ENCODE peak calls at places on chromosomes 2 and 18, in seven cellular contexts. One of them, this sample, is unnamed.

GRCh38 chr18:77250926-77251729 is 1.5 kb downstream of the GALR1 start:
- DNase-seq in foreskin keratinocyte: no peak
- DNase-seq in CD8-positive, alpha-beta T cell: no peak
- DNase-seq in H9: peak; percentile 64
- DNase-seq in brain microvascular endothelial cell: no peak
- DNase-seq in upper lobe of right lung: no peak
- DNase-seq in body of pancreas: no peak
- DNase-seq in this sample: no peak

GRCh38 chr2:50401772-50402653 is 629.9 kb downstream of the NRXN1 start:
- DNase-seq in foreskin keratinocyte: no peak
- DNase-seq in CD8-positive, alpha-beta T cell: no peak
- DNase-seq in H9: peak; percentile 61
- DNase-seq in brain microvascular endothelial cell: peak; percentile 68
- DNase-seq in upper lobe of right lung: no peak
- DNase-seq in body of pancreas: peak; percentile 59
- DNase-seq in this sample: peak; percentile 6

GRCh38 chr2:230893881-230894781 is 29.4 kb downstream of the ITM2C start:
- DNase-seq in foreskin keratinocyte: no peak
- DNase-seq in CD8-positive, alpha-beta T cell: peak; percentile 27
- DNase-seq in H9: no peak
- DNase-seq in brain microvascular endothelial cell: no peak
- DNase-seq in upper lobe of right lung: peak; percentile 40
- DNase-seq in body of pancreas: peak; percentile 6
- DNase-seq in this sample: no peak

GRCh38 chr2:42810971-42811865 is 18.8 kb upstream of the HAAO start:
- DNase-seq in foreskin keratinocyte: no peak
- DNase-seq in CD8-positive, alpha-beta T cell: peak; percentile 56
- DNase-seq in H9: peak; percentile 78
- DNase-seq in brain microvascular endothelial cell: peak; percentile 15
- DNase-seq in upper lobe of right lung: peak; percentile 75
- DNase-seq in body of pancreas: peak; percentile 35
- DNase-seq in this sample: no peak

GRCh38 chr2:25960396-25960795 is 21.9 kb downstream of the KIF3C start:
- DNase-seq in foreskin keratinocyte: no peak
- DNase-seq in CD8-positive, alpha-beta T cell: no peak
- DNase-seq in H9: no peak
- DNase-seq in brain microvascular endothelial cell: no peak
- DNase-seq in upper lobe of right lung: no peak
- DNase-seq in body of pancreas: no peak
- DNase-seq in this sample: no peak

GRCh38 chr2:99600929-99601680 is 111.3 kb upstream of the REV1 start:
- DNase-seq in foreskin keratinocyte: no peak
- DNase-seq in CD8-positive, alpha-beta T cell: no peak
- DNase-seq in H9: peak; percentile 46
- DNase-seq in brain microvascular endothelial cell: peak; percentile 16
- DNase-seq in upper lobe of right lung: no peak
- DNase-seq in body of pancreas: no peak
- DNase-seq in this sample: no peak

GRCh38 chr2:237774811-237775553 is 23.6 kb upstream of the RBM44 start:
- DNase-seq in foreskin keratinocyte: no peak
- DNase-seq in CD8-positive, alpha-beta T cell: peak; percentile 33
- DNase-seq in H9: peak; percentile 70
- DNase-seq in brain microvascular endothelial cell: peak; percentile 57
- DNase-seq in upper lobe of right lung: no peak
- DNase-seq in body of pancreas: peak; percentile 63
- DNase-seq in this sample: no peak

GRCh38 chr18:24918257-24918656 is 433.7 kb downstream of the ZNF521 start:
- DNase-seq in foreskin keratinocyte: no peak
- DNase-seq in CD8-positive, alpha-beta T cell: no peak
- DNase-seq in H9: no peak
- DNase-seq in brain microvascular endothelial cell: no peak
- DNase-seq in upper lobe of right lung: no peak
- DNase-seq in body of pancreas: no peak
- DNase-seq in this sample: no peak

GRCh38 chr2:239790313-239790712 is 234.8 kb downstream of the NDUFA10 start:
- DNase-seq in foreskin keratinocyte: no peak
- DNase-seq in CD8-positive, alpha-beta T cell: no peak
- DNase-seq in H9: peak; percentile 18
- DNase-seq in brain microvascular endothelial cell: no peak
- DNase-seq in upper lobe of right lung: no peak
- DNase-seq in body of pancreas: no peak
- DNase-seq in this sample: no peak

GRCh38 chr18:37564796-37565137 is 831 bp downstream of the CELF4 start:
- DNase-seq in foreskin keratinocyte: peak; percentile 4
- DNase-seq in CD8-positive, alpha-beta T cell: no peak
- DNase-seq in H9: peak; percentile 82
- DNase-seq in brain microvascular endothelial cell: peak; percentile 20
- DNase-seq in upper lobe of right lung: peak; percentile 75
- DNase-seq in body of pancreas: peak; percentile 72
- DNase-seq in this sample: no peak

GRCh38 chr2:218396688-218397501 is 2.8 kb upstream of the CTDSP1 start:
- DNase-seq in foreskin keratinocyte: peak; percentile 42
- DNase-seq in CD8-positive, alpha-beta T cell: peak; percentile 83
- DNase-seq in H9: peak; percentile 55
- DNase-seq in brain microvascular endothelial cell: peak; percentile 46
- DNase-seq in upper lobe of right lung: peak; percentile 91
- DNase-seq in body of pancreas: peak; percentile 75
- DNase-seq in this sample: peak; percentile 20

GRCh38 chr18:3652380-3653262 is 202.6 kb downstream of the TGIF1 start:
- DNase-seq in foreskin keratinocyte: peak; percentile 99
- DNase-seq in CD8-positive, alpha-beta T cell: no peak
- DNase-seq in H9: peak; percentile 49
- DNase-seq in brain microvascular endothelial cell: peak; percentile 99
- DNase-seq in upper lobe of right lung: no peak
- DNase-seq in body of pancreas: no peak
- DNase-seq in this sample: peak; percentile 99

GRCh38 chr2:213848631-213849030 is 562.2 kb upstream of the VWC2L start:
- DNase-seq in foreskin keratinocyte: no peak
- DNase-seq in CD8-positive, alpha-beta T cell: no peak
- DNase-seq in H9: no peak
- DNase-seq in brain microvascular endothelial cell: no peak
- DNase-seq in upper lobe of right lung: no peak
- DNase-seq in body of pancreas: no peak
- DNase-seq in this sample: no peak

GRCh38 chr2:74648009-74648443 is at the start of gene M1AP:
- DNase-seq in foreskin keratinocyte: peak; percentile 15
- DNase-seq in CD8-positive, alpha-beta T cell: no peak
- DNase-seq in H9: peak; percentile 81
- DNase-seq in brain microvascular endothelial cell: no peak
- DNase-seq in upper lobe of right lung: no peak
- DNase-seq in body of pancreas: no peak
- DNase-seq in this sample: no peak

GRCh38 chr18:32777049-32777448 is 4.2 kb upstream of the KLHL14 start:
- DNase-seq in foreskin keratinocyte: peak; percentile 5
- DNase-seq in CD8-positive, alpha-beta T cell: no peak
- DNase-seq in H9: no peak
- DNase-seq in brain microvascular endothelial cell: no peak
- DNase-seq in upper lobe of right lung: no peak
- DNase-seq in body of pancreas: no peak
- DNase-seq in this sample: no peak

GRCh38 chr2:128028668-128029054 is 802 bp upstream of the SAP130 start:
- DNase-seq in foreskin keratinocyte: no peak
- DNase-seq in CD8-positive, alpha-beta T cell: no peak
- DNase-seq in H9: no peak
- DNase-seq in brain microvascular endothelial cell: no peak
- DNase-seq in upper lobe of right lung: no peak
- DNase-seq in body of pancreas: no peak
- DNase-seq in this sample: no peak

GRCh38 chr2:15729001-15729400 is 137.3 kb downstream of the DDX1 start:
- DNase-seq in foreskin keratinocyte: no peak
- DNase-seq in CD8-positive, alpha-beta T cell: no peak
- DNase-seq in H9: no peak
- DNase-seq in brain microvascular endothelial cell: no peak
- DNase-seq in upper lobe of right lung: no peak
- DNase-seq in body of pancreas: no peak
- DNase-seq in this sample: no peak

GRCh38 chr2:224133387-224133786 is 94.3 kb upstream of the SERPINE2 start:
- DNase-seq in foreskin keratinocyte: no peak
- DNase-seq in CD8-positive, alpha-beta T cell: no peak
- DNase-seq in H9: no peak
- DNase-seq in brain microvascular endothelial cell: no peak
- DNase-seq in upper lobe of right lung: no peak
- DNase-seq in body of pancreas: no peak
- DNase-seq in this sample: no peak

GRCh38 chr18:45793295-45793965 is 32.0 kb upstream of the SIGLEC15 start:
- DNase-seq in foreskin keratinocyte: peak; percentile 97
- DNase-seq in CD8-positive, alpha-beta T cell: no peak
- DNase-seq in H9: no peak
- DNase-seq in brain microvascular endothelial cell: peak; percentile 68
- DNase-seq in upper lobe of right lung: no peak
- DNase-seq in body of pancreas: no peak
- DNase-seq in this sample: peak; percentile 96

GRCh38 chr2:121197369-121198091 is 87.5 kb downstream of the TFCP2L1 start:
- DNase-seq in foreskin keratinocyte: peak; percentile 47
- DNase-seq in CD8-positive, alpha-beta T cell: no peak
- DNase-seq in H9: no peak
- DNase-seq in brain microvascular endothelial cell: peak; percentile 72
- DNase-seq in upper lobe of right lung: peak; percentile 95
- DNase-seq in body of pancreas: peak; percentile 26
- DNase-seq in this sample: peak; percentile 70

GRCh38 chr2:167783266-167784070 is 463.9 kb downstream of the STK39 start:
- DNase-seq in foreskin keratinocyte: no peak
- DNase-seq in CD8-positive, alpha-beta T cell: no peak
- DNase-seq in H9: no peak
- DNase-seq in brain microvascular endothelial cell: peak; percentile 12
- DNase-seq in upper lobe of right lung: no peak
- DNase-seq in body of pancreas: no peak
- DNase-seq in this sample: no peak

GRCh38 chr2:31107588-31108300 is 30.5 kb downstream of the GALNT14 start:
- DNase-seq in foreskin keratinocyte: no peak
- DNase-seq in CD8-positive, alpha-beta T cell: no peak
- DNase-seq in H9: no peak
- DNase-seq in brain microvascular endothelial cell: peak; percentile 24
- DNase-seq in upper lobe of right lung: no peak
- DNase-seq in body of pancreas: no peak
- DNase-seq in this sample: no peak

GRCh38 chr2:6310186-6310909 is 555.4 kb downstream of the CMPK2 start:
- DNase-seq in foreskin keratinocyte: no peak
- DNase-seq in CD8-positive, alpha-beta T cell: no peak
- DNase-seq in H9: no peak
- DNase-seq in brain microvascular endothelial cell: no peak
- DNase-seq in upper lobe of right lung: no peak
- DNase-seq in body of pancreas: no peak
- DNase-seq in this sample: no peak

GRCh38 chr18:35564795-35565453 is 16.6 kb upstream of the GALNT1 start:
- DNase-seq in foreskin keratinocyte: no peak
- DNase-seq in CD8-positive, alpha-beta T cell: no peak
- DNase-seq in H9: no peak
- DNase-seq in brain microvascular endothelial cell: no peak
- DNase-seq in upper lobe of right lung: no peak
- DNase-seq in body of pancreas: no peak
- DNase-seq in this sample: no peak

DNA sequence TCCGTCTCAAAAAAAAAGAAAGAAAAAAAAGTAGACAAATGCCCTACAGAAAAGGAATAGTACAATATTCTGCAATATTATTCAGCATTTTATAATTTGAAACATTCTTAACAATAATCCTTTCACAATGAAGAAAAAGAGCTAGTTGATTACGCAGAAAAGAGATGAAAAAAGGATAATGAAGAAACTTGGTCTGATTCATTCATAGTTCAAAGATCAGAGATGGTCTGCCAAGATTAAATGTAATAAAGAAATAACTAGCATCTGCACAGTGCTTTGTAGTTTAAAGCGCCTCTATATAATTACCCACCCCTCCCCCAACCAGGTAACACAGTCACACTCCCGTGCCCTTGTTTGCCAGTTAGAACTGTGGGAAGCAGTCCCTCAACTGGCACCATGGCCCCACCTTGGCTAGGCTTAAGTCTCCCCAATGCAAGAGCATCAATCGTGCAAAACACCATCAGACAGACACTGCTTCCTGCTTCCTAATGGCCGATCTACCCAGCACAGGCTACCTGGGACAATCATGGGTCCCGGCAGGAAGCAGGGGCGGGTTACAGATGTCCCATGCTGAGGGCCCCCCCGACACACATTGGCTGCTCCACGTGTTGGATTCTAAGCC is 11.6 kb downstream of the ADCY3 start:
- DNase-seq in foreskin keratinocyte: no peak
- DNase-seq in CD8-positive, alpha-beta T cell: no peak
- DNase-seq in H9: no peak
- DNase-seq in brain microvascular endothelial cell: no peak
- DNase-seq in upper lobe of right lung: no peak
- DNase-seq in body of pancreas: no peak
- DNase-seq in this sample: no peak
- H3K27ac ChIP-seq in foreskin keratinocyte: no peak overlapping the region
- H3K27ac ChIP-seq in CD8-positive, alpha-beta T cell: no peak overlapping the region
- H3K27ac ChIP-seq in H9: no peak overlapping the region
- H3K27ac ChIP-seq in brain microvascular endothelial cell: no peak overlapping the region
- H3K27ac ChIP-seq in upper lobe of right lung: no peak overlapping the region
- H3K27ac ChIP-seq in body of pancreas: no peak overlapping the region
- H3K27ac ChIP-seq in this sample: no peak overlapping the region

GRCh38 chr2:40353236-40353635 is 98.7 kb downstream of the SLC8A1 start:
- DNase-seq in foreskin keratinocyte: no peak
- DNase-seq in CD8-positive, alpha-beta T cell: no peak
- DNase-seq in H9: no peak
- DNase-seq in brain microvascular endothelial cell: no peak
- DNase-seq in upper lobe of right lung: no peak
- DNase-seq in body of pancreas: no peak
- DNase-seq in this sample: no peak
- H3K27ac ChIP-seq in foreskin keratinocyte: no peak overlapping the region
- H3K27ac ChIP-seq in CD8-positive, alpha-beta T cell: no peak overlapping the region
- H3K27ac ChIP-seq in H9: no peak overlapping the region
- H3K27ac ChIP-seq in brain microvascular endothelial cell: no peak overlapping the region
- H3K27ac ChIP-seq in upper lobe of right lung: peak overlapping the region; percentile 44
- H3K27ac ChIP-seq in body of pancreas: no peak overlapping the region
- H3K27ac ChIP-seq in this sample: no peak overlapping the region

GRCh38 chr18:22026889-22027288 is 142.5 kb upstream of the GATA6 start:
- DNase-seq in foreskin keratinocyte: peak; percentile 7
- DNase-seq in CD8-positive, alpha-beta T cell: no peak
- DNase-seq in H9: peak; percentile 40
- DNase-seq in brain microvascular endothelial cell: no peak
- DNase-seq in upper lobe of right lung: no peak
- DNase-seq in body of pancreas: no peak
- DNase-seq in this sample: no peak
- H3K27ac ChIP-seq in foreskin keratinocyte: no peak overlapping the region
- H3K27ac ChIP-seq in CD8-positive, alpha-beta T cell: no peak overlapping the region
- H3K27ac ChIP-seq in H9: no peak overlapping the region
- H3K27ac ChIP-seq in brain microvascular endothelial cell: no peak overlapping the region
- H3K27ac ChIP-seq in upper lobe of right lung: no peak overlapping the region
- H3K27ac ChIP-seq in body of pancreas: peak overlapping the region; percentile 83
- H3K27ac ChIP-seq in this sample: no peak overlapping the region

DNA sequence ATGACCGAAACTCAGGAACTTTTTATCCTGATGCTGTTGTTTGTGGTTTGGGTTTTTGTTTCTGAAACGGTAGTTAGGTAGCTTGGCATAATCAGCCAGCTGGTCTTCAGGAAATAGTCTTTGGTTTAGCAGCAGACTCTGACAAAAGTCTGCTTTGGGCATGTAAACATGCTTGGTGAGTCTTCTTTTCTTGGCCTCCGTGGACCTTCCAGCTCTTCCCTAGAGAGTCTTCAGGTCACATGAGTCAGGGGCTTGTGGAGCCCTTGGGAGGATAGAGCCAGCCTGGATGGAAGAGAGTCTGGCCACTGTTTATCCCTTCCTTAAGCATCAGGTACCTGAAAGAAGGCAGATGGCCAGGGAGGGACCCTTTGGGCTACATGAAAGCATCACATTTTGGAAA is 154.5 kb downstream of the MGAT5 start:
- DNase-seq in foreskin keratinocyte: no peak
- DNase-seq in CD8-positive, alpha-beta T cell: no peak
- DNase-seq in H9: no peak
- DNase-seq in brain microvascular endothelial cell: peak; percentile 22
- DNase-seq in upper lobe of right lung: no peak
- DNase-seq in body of pancreas: no peak
- DNase-seq in this sample: no peak
- H3K27ac ChIP-seq in foreskin keratinocyte: peak overlapping the region; percentile 16
- H3K27ac ChIP-seq in CD8-positive, alpha-beta T cell: no peak overlapping the region
- H3K27ac ChIP-seq in H9: no peak overlapping the region
- H3K27ac ChIP-seq in brain microvascular endothelial cell: peak overlapping the region; percentile 41
- H3K27ac ChIP-seq in upper lobe of right lung: no peak overlapping the region
- H3K27ac ChIP-seq in body of pancreas: no peak overlapping the region
- H3K27ac ChIP-seq in this sample: peak overlapping the region; percentile 94

This sample was measured in epithelial cell of prostate.